ENCODE peak calls at places on chromosome 9, in five cellular contexts. M is psoas muscle, Z is KG1, Y is left colon, B is tibial artery. T is an unnamed sample.

GRCh38 chr9:136700959-136701664 is 11.3 kb upstream of the DIPK1B start:
- DNase-seq in M (no peak), Z (no peak), Y (no peak), B (no peak), T (no peak)

GRCh38 chr9:79660615-79661014 is 88.8 kb downstream of the TLE4 start:
- DNase-seq in M (no peak), Z (no peak), Y (no peak), B (no peak), T (no peak)

GRCh38 chr9:92292338-92293074 is 991 bp downstream of the IARS1 start:
- DNase-seq in M (no peak), Z (no peak), Y (no peak), B (no peak), T (no peak)

GRCh38 chr9:136239963-136240330 is 5.7 kb downstream of the QSOX2 start:
- DNase-seq in M (no peak), Z (no peak), Y (peak), B (no peak), T (no peak)

GRCh38 chr9:7216004-7216821 is 458.4 kb downstream of the KDM4C start:
- DNase-seq in M (no peak), Z (no peak), Y (no peak), B (no peak), T (peak)

GRCh38 chr9:97906236-97906831 is 16.0 kb downstream of the TRMO start:
- DNase-seq in M (peak), Z (peak), Y (no peak), B (no peak), T (peak)

GRCh38 chr9:91037511-91038482 is 236.2 kb downstream of the SYK start:
- DNase-seq in M (peak), Z (no peak), Y (peak), B (peak), T (no peak)

GRCh38 chr9:99073347-99073746 is 31.6 kb upstream of the TGFBR1 start:
- DNase-seq in M (no peak), Z (no peak), Y (no peak), B (no peak), T (no peak)

GRCh38 chr9:130390986-130391385 is 53.8 kb upstream of the ASS1 start:
- DNase-seq in M (no peak), Z (no peak), Y (no peak), B (no peak), T (no peak)

GRCh38 chr9:37371565-37372464 is 50.7 kb upstream of the GRHPR start:
- DNase-seq in M (no peak), Z (no peak), Y (no peak), B (no peak), T (no peak)

GRCh38 chr9:82934949-82935348 is 128.0 kb downstream of the RASEF start:
- DNase-seq in M (no peak), Z (no peak), Y (no peak), B (no peak), T (no peak)

GRCh38 chr9:121199921-121200320 is 1.7 kb downstream of the RAB14 start:
- DNase-seq in M (no peak), Z (no peak), Y (no peak), B (no peak), T (peak)